ENCODE peak calls at places on chromosomes 12 and 14, in four cellular contexts. D is mesendoderm; P is stimulated activated CD4-positive, alpha-beta T cell treated with anti-CD3 and anti-CD28 coated beads, Interleukin-12 subunit alpha, Interleukin-12 subunit beta, amount 100 ng/mL, for 24 hours; I is neural progenitor cell. H is an unnamed sample.

GRCh38 chr12:95118138-95118787 is 44.8 kb upstream of the NR2C1 start:
- DNase-seq in D (no peak), P (no peak), I (no peak), H (no peak)

GRCh38 chr12:111699-112591 is 45.4 kb downstream of the IQSEC3 start:
- DNase-seq in D (no peak), P (no peak), I (no peak), H (no peak)

GRCh38 chr12:6215120-6215807 is 15.1 kb downstream of the CD9 start:
- DNase-seq in D (peak), P (no peak), I (no peak), H (peak)

GRCh38 chr14:30223385-30223785 is 295.7 kb upstream of the PRKD1 start:
- DNase-seq in D (peak), P (no peak), I (no peak), H (no peak)

GRCh38 chr12:68446896-68447806 is 115.0 kb upstream of the MDM1 start:
- DNase-seq in D (peak), P (no peak), I (peak), H (peak)

GRCh38 chr12:1907652-1908611 is 10.5 kb downstream of the CACNA2D4 start:
- DNase-seq in D (no peak), P (no peak), I (no peak), H (no peak)

GRCh38 chr12:129720618-129721017 is 183.2 kb downstream of the TMEM132D start:
- DNase-seq in D (no peak), P (no peak), I (no peak), H (no peak)

GRCh38 chr12:32031109-32031508 is 71.9 kb downstream of the RESF1 start:
- DNase-seq in D (peak), P (no peak), I (no peak), H (no peak)

GRCh38 chr12:109695961-109696461 is 17.6 kb upstream of the FAM222A start:
- DNase-seq in D (no peak), P (no peak), I (peak), H (no peak)

GRCh38 chr14:70097576-70098256 is 91.0 kb downstream of the SLC8A3 start:
- DNase-seq in D (no peak), P (no peak), I (no peak), H (no peak)

GRCh38 chr12:112961074-112961473 is 17.2 kb upstream of the OAS2 start:
- DNase-seq in D (no peak), P (no peak), I (no peak), H (no peak)

GRCh38 chr12:1932264-1932777 is 13.9 kb upstream of the CACNA2D4 start:
- DNase-seq in D (no peak), P (no peak), I (no peak), H (no peak)

GRCh38 chr12:38541849-38542248 is 225.3 kb downstream of the ALG10B start:
- DNase-seq in D (no peak), P (no peak), I (no peak), H (no peak)

GRCh38 chr12:11719678-11720099 is 70.2 kb downstream of the ETV6 start:
- DNase-seq in D (peak), P (no peak), I (no peak), H (peak)

GRCh38 chr12:34606749-34607519 is 584.6 kb downstream of the ALG10 start:
- DNase-seq in D (no peak), P (no peak), I (no peak), H (no peak)

GRCh38 chr12:50174971-50175715 is 8.0 kb upstream of the CERS5 start:
- DNase-seq in D (peak), P (no peak), I (peak), H (peak)

GRCh38 chr12:52232916-52233461 is at the start of gene KRT7:
- DNase-seq in D (peak), P (no peak), I (peak), H (peak)

GRCh38 chr12:29517265-29517664 is 19.8 kb upstream of the OVCH1 start:
- DNase-seq in D (no peak), P (no peak), I (no peak), H (no peak)